ENCODE peak calls at places on chromosomes 13 and 19, in four cellular contexts. M, S, D and T are unnamed samples.

GRCh38 chr19:33459220-33459619 is 62.4 kb downstream of the PEPD start:
- DNase-seq in M (no peak), S (no peak), D (no peak), T (no peak)

GRCh38 chr19:51595776-51596175 is 24.7 kb downstream of the ZNF175 start:
- DNase-seq in M (no peak), S (no peak), D (no peak), T (no peak)

GRCh38 chr19:27794444-27795042 is 1418.4 kb downstream of the UQCRFS1 start:
- DNase-seq in M (peak), S (peak), D (peak), T (peak)

GRCh38 chr13:57716295-57716694 is 84.8 kb downstream of the PCDH17 start:
- DNase-seq in M (no peak), S (no peak), D (no peak), T (no peak)

GRCh38 chr19:7381073-7381390 is 32.3 kb downstream of the ARHGEF18 start:
- DNase-seq in M (no peak), S (no peak), D (no peak), T (no peak)

GRCh38 chr13:100019780-100020356 is 38.3 kb downstream of the ZIC2 start:
- DNase-seq in M (no peak), S (no peak), D (no peak), T (no peak)

GRCh38 chr13:32229443-32229842 is 85.7 kb downstream of the ZAR1L start:
- DNase-seq in M (peak), S (no peak), D (peak), T (no peak)

GRCh38 chr13:72146816-72147215 is 279.8 kb upstream of the DACH1 start:
- DNase-seq in M (no peak), S (peak), D (no peak), T (no peak)

GRCh38 chr19:7159105-7159933 is 89.8 kb downstream of the ZNF557 start:
- DNase-seq in M (no peak), S (peak), D (peak), T (no peak)

GRCh38 chr19:56314018-56314583 is 538 bp downstream of the ZSCAN5A start:
- DNase-seq in M (peak), S (no peak), D (peak), T (no peak)

GRCh38 chr13:39897636-39898035 is 242.2 kb downstream of the COG6 start:
- DNase-seq in M (peak), S (no peak), D (peak), T (no peak)

GRCh38 chr19:15265849-15266248 is 33.6 kb upstream of the EPHX3 start:
- DNase-seq in M (peak), S (peak), D (peak), T (no peak)

GRCh38 chr13:24511019-24511823 is 1.4 kb downstream of the PARP4 start:
- DNase-seq in M (peak), S (peak), D (peak), T (peak)

GRCh38 chr13:113451951-113452421 is 1.3 kb downstream of the ADPRHL1 start:
- DNase-seq in M (no peak), S (no peak), D (no peak), T (no peak)

GRCh38 chr19:7772752-7773291 is 9.8 kb downstream of the CLEC4M start:
- DNase-seq in M (peak), S (peak), D (no peak), T (no peak)

GRCh38 chr13:42405665-42406390 is 133.9 kb downstream of the AKAP11 start:
- DNase-seq in M (peak), S (peak), D (peak), T (no peak)

GRCh38 chr19:19300613-19301012 is 19.7 kb downstream of the SUGP1 start:
- DNase-seq in M (no peak), S (no peak), D (no peak), T (no peak)

GRCh38 chr13:84951128-84951527 is 848.1 kb downstream of the SLITRK6 start:
- DNase-seq in M (no peak), S (no peak), D (no peak), T (no peak)

GRCh38 chr19:12965017-12965811 is 4.2 kb upstream of the DAND5 start:
- DNase-seq in M (peak), S (peak), D (peak), T (peak)